ENCODE peak calls at places on chromosomes 1 and 21, in eight cellular contexts. Y is NCI-H1436; U is CD8-positive, alpha-beta memory T cell; Q is NCI-H1092; A is H7; V is CD8-positive, alpha-beta T cell; F is dorsolateral prefrontal cortex; E is HTR-8/SVneo. G is an unnamed sample.

GRCh38 chr1:88655685-88656299 is 28.3 kb upstream of the PKN2 start:
- DNase-seq in Y (no peak), U (peak), Q (no peak), A (peak), V (no peak), F (no peak), E (peak), G (peak)

GRCh38 chr1:156987715-156988114 is 57.8 kb downstream of the ARHGEF11 start:
- DNase-seq in Y (no peak), U (no peak), Q (no peak), A (no peak), V (no peak), F (no peak), E (no peak), G (no peak)

GRCh38 chr1:151251656-151252470 is 2.7 kb upstream of the PSMD4 start:
- DNase-seq in Y (peak), U (peak), Q (peak), A (peak), V (peak), F (peak), E (peak), G (peak)

GRCh38 chr1:6646499-6647148 is 22.0 kb downstream of the THAP3 start:
- DNase-seq in Y (peak), U (peak), Q (no peak), A (peak), V (peak), F (no peak), E (peak), G (no peak)

GRCh38 chr1:22291926-22292788 is 149.3 kb upstream of the WNT4 start:
- DNase-seq in Y (no peak), U (no peak), Q (no peak), A (peak), V (no peak), F (no peak), E (no peak), G (no peak)

GRCh38 chr1:37561794-37562132 is 5.0 kb downstream of the DNALI1 start:
- DNase-seq in Y (no peak), U (no peak), Q (no peak), A (peak), V (peak), F (no peak), E (peak), G (no peak)

GRCh38 chr1:92486251-92487077 is at the start of gene GFI1:
- DNase-seq in Y (no peak), U (peak), Q (no peak), A (peak), V (peak), F (no peak), E (no peak), G (peak)

GRCh38 chr1:53334781-53335180 is 6.9 kb upstream of the LRP8 start:
- DNase-seq in Y (no peak), U (no peak), Q (no peak), A (no peak), V (no peak), F (peak), E (no peak), G (no peak)

GRCh38 chr1:14746393-14746792 is 147.9 kb downstream of the KAZN start:
- DNase-seq in Y (no peak), U (no peak), Q (no peak), A (no peak), V (no peak), F (no peak), E (no peak), G (no peak)

GRCh38 chr1:48254254-48254653 is 31.7 kb downstream of the SLC5A9 start:
- DNase-seq in Y (no peak), U (no peak), Q (no peak), A (no peak), V (no peak), F (no peak), E (no peak), G (no peak)

GRCh38 chr1:229648406-229648805 is 22.4 kb downstream of the URB2 start:
- DNase-seq in Y (no peak), U (no peak), Q (no peak), A (no peak), V (no peak), F (no peak), E (no peak), G (no peak)

GRCh38 chr1:78703806-78704205 is 54.2 kb downstream of the IFI44 start:
- DNase-seq in Y (no peak), U (no peak), Q (no peak), A (no peak), V (no peak), F (no peak), E (no peak), G (no peak)

GRCh38 chr1:42379794-42380616 is 587 bp upstream of the RIMKLA start:
- DNase-seq in Y (peak), U (peak), Q (peak), A (peak), V (no peak), F (no peak), E (peak), G (no peak)

GRCh38 chr1:44847786-44848185 is 4.7 kb upstream of the PTCH2 start:
- DNase-seq in Y (no peak), U (no peak), Q (no peak), A (no peak), V (no peak), F (no peak), E (no peak), G (no peak)

GRCh38 chr1:99481391-99481996 is 164.4 kb upstream of the PALMD start:
- DNase-seq in Y (peak), U (peak), Q (peak), A (peak), V (no peak), F (no peak), E (peak), G (peak)

GRCh38 chr1:1260843-1261560 is 12.7 kb downstream of the UBE2J2 start:
- DNase-seq in Y (no peak), U (no peak), Q (no peak), A (peak), V (no peak), F (no peak), E (no peak), G (no peak)

GRCh38 chr1:246680696-246681127 is 43.5 kb upstream of the SCCPDH start:
- DNase-seq in Y (no peak), U (no peak), Q (no peak), A (no peak), V (no peak), F (no peak), E (no peak), G (no peak)

GRCh38 chr1:207047529-207047928 is 3.5 kb downstream of the YOD1 start:
- DNase-seq in Y (no peak), U (no peak), Q (no peak), A (no peak), V (no peak), F (no peak), E (no peak), G (no peak)

GRCh38 chr1:32305310-32305709 is 13.4 kb downstream of the HDAC1 start:
- DNase-seq in Y (no peak), U (no peak), Q (no peak), A (no peak), V (no peak), F (no peak), E (no peak), G (no peak)

GRCh38 chr1:119001181-119002018 is 13.3 kb upstream of the TBX15 start:
- DNase-seq in Y (no peak), U (no peak), Q (no peak), A (peak), V (no peak), F (no peak), E (no peak), G (no peak)

GRCh38 chr1:47209091-47209490 is 19.3 kb upstream of the PDZK1IP1 start:
- DNase-seq in Y (no peak), U (no peak), Q (no peak), A (peak), V (no peak), F (no peak), E (no peak), G (no peak)

GRCh38 chr1:234925440-234926251 is 203.0 kb downstream of the TOMM20 start:
- DNase-seq in Y (no peak), U (peak), Q (no peak), A (no peak), V (no peak), F (no peak), E (peak), G (no peak)

GRCh38 chr1:214316597-214316996 is 35.6 kb downstream of the SMYD2 start:
- DNase-seq in Y (no peak), U (no peak), Q (no peak), A (peak), V (no peak), F (no peak), E (no peak), G (no peak)

GRCh38 chr21:41832230-41833137 is 46.7 kb downstream of the PRDM15 start:
- DNase-seq in Y (no peak), U (no peak), Q (no peak), A (peak), V (no peak), F (no peak), E (no peak), G (no peak)

GRCh38 chr21:45336535-45336810 is 48.8 kb upstream of the POFUT2 start:
- DNase-seq in Y (no peak), U (no peak), Q (no peak), A (no peak), V (no peak), F (no peak), E (no peak), G (no peak)

GRCh38 chr1:169472759-169473158 is 13.0 kb downstream of the SLC19A2 start:
- DNase-seq in Y (no peak), U (no peak), Q (no peak), A (no peak), V (no peak), F (no peak), E (no peak), G (no peak)

GRCh38 chr1:98002288-98002687 is 81.5 kb upstream of the DPYD start:
- DNase-seq in Y (no peak), U (no peak), Q (no peak), A (peak), V (no peak), F (no peak), E (no peak), G (no peak)

GRCh38 chr1:154998818-154999650 is 3.6 kb upstream of the ZBTB7B start:
- DNase-seq in Y (peak), U (peak), Q (no peak), A (peak), V (peak), F (no peak), E (no peak), G (peak)

G was measured in NCI-H774.